ENCODE peak calls at places on chromosomes 3 and 15, in nine cellular contexts. X is lower leg skin; O is natural killer cell; F is MCF 10A; L is transverse colon; W is activated CD8-positive, alpha-beta T cell treated with anti-CD3 and anti-CD28 coated beads for 36 hours; Y is dorsolateral prefrontal cortex; A is lower lobe of right lung; N is choroid plexus epithelial cell. R is an unnamed sample.
A peak's percentile ranks its signal among the peaks of the same experiment; 100 is the strongest.

GRCh38 chr3:13283877-13284264 is 136.3 kb downstream of the NUP210 start:
- DNase-seq in L (no peak), Y (no peak), O (no peak), X (no peak), W (no peak), F (no peak), A (no peak), N (no peak), R (no peak)

GRCh38 chr3:53581671-53582070 is 87.3 kb downstream of the CACNA1D start:
- DNase-seq in O (no peak), N (no peak), Y (no peak), F (no peak), L (no peak), W (no peak), A (no peak), X (no peak), R (no peak)

GRCh38 chr15:39084683-39085530 is 496.0 kb upstream of the THBS1 start:
- DNase-seq in N (peak; percentile 90), F (peak; percentile 5), W (peak; percentile 38), L (peak; percentile 23), O (no peak), X (no peak), A (peak; percentile 46), Y (peak; percentile 18), R (no peak)

GRCh38 chr3:15467227-15468181 is 40.1 kb downstream of the EAF1 start:
- DNase-seq in N (no peak), X (no peak), W (no peak), A (no peak), F (no peak), L (no peak), Y (no peak), O (no peak), R (no peak)

GRCh38 chr15:44729394-44729913 is 6.9 kb upstream of the TRIM69 start:
- DNase-seq in A (peak; percentile 53), L (peak; percentile 63), N (no peak), Y (peak; percentile 48), O (no peak), W (peak; percentile 59), F (peak; percentile 32), X (no peak), R (no peak)

GRCh38 chr3:39447637-39448483 is 19.6 kb upstream of the MOBP start:
- DNase-seq in W (peak; percentile 73), O (peak; percentile 17), L (peak; percentile 77), N (peak; percentile 93), F (peak; percentile 90), A (no peak), X (peak; percentile 71), Y (peak; percentile 68), R (peak; percentile 67)

GRCh38 chr15:98649996-98650870 is 1.9 kb downstream of the IGF1R start:
- DNase-seq in X (no peak), O (peak; percentile 75), W (peak; percentile 61), F (no peak), L (peak; percentile 30), N (peak; percentile 26), Y (peak; percentile 38), A (peak; percentile 66), R (peak; percentile 15)

GRCh38 chr3:1962531-1963090 is 136.1 kb upstream of the CNTN4 start:
- DNase-seq in O (no peak), W (no peak), N (no peak), X (no peak), Y (no peak), A (no peak), F (no peak), L (no peak), R (no peak)

GRCh38 chr3:151468284-151468917 is 7.5 kb upstream of the IGSF10 start:
- DNase-seq in X (peak; percentile 19), A (no peak), Y (no peak), O (no peak), N (peak; percentile 83), L (peak; percentile 31), F (peak; percentile 78), W (peak; percentile 39), R (peak; percentile 44)

GRCh38 chr3:171393032-171393744 is 67.0 kb downstream of the TNIK start:
- DNase-seq in X (no peak), Y (no peak), N (peak; percentile 94), F (no peak), L (no peak), W (no peak), A (no peak), O (no peak), R (no peak)

GRCh38 chr15:92803852-92804609 is 96.1 kb upstream of the CHD2 start:
- DNase-seq in A (peak; percentile 92), N (peak; percentile 100), F (peak; percentile 100), Y (no peak), W (peak; percentile 74), X (peak; percentile 90), L (peak; percentile 79), O (no peak), R (no peak)

GRCh38 chr3:189974372-189974771 is 146.3 kb downstream of the P3H2 start:
- DNase-seq in A (no peak), X (no peak), L (no peak), Y (no peak), N (no peak), O (no peak), F (no peak), W (no peak), R (no peak)

GRCh38 chr3:32124977-32125376 is 18.6 kb downstream of the GPD1L start:
- DNase-seq in X (no peak), N (no peak), F (no peak), Y (no peak), O (no peak), A (no peak), W (no peak), L (no peak), R (no peak)

GRCh38 chr3:183098538-183099025 is 714 bp downstream of the MCCC1 start:
- DNase-seq in X (no peak), Y (no peak), A (no peak), L (no peak), O (no peak), F (no peak), N (no peak), W (peak; percentile 48), R (no peak)

GRCh38 chr3:112770026-112770626 is 76.5 kb downstream of the CD200R1L start:
- DNase-seq in N (peak; percentile 69), Y (no peak), X (no peak), O (no peak), F (peak; percentile 48), A (no peak), W (peak; percentile 69), L (no peak), R (no peak)

GRCh38 chr3:183491109-183491922 is 62.9 kb upstream of the MCF2L2 start:
- DNase-seq in L (no peak), A (no peak), X (no peak), F (no peak), Y (no peak), O (no peak), N (no peak), W (no peak), R (no peak)

GRCh38 chr3:141114179-141114745 is 63.1 kb downstream of the SPSB4 start:
- DNase-seq in Y (no peak), X (no peak), A (no peak), N (no peak), W (no peak), L (no peak), F (no peak), O (no peak), R (no peak)

GRCh38 chr15:70265466-70265978 is 167.8 kb upstream of the TLE3 start:
- DNase-seq in W (no peak), X (no peak), L (no peak), N (no peak), O (no peak), Y (no peak), A (no peak), F (no peak), R (no peak)
- TF ChIP-seq CTCF in W (peak; percentile 9), X (no peak), L (no peak), N (peak; percentile 43), O (no peak), Y (peak; percentile 14), A (no peak), F (no peak), R (peak; percentile 19)

GRCh38 chr15:55789066-55789660 is 46.2 kb upstream of the PRTG start:
- DNase-seq in X (no peak), F (peak; percentile 46), L (peak; percentile 24), A (no peak), N (no peak), Y (no peak), W (peak; percentile 71), O (no peak), R (no peak)
- TF ChIP-seq CTCF in X (no peak), F (peak; percentile 71), L (peak; percentile 36), A (peak; percentile 55), N (peak; percentile 63), Y (peak; percentile 33), W (peak; percentile 75), O (peak; percentile 49), R (peak; percentile 57)

DNA sequence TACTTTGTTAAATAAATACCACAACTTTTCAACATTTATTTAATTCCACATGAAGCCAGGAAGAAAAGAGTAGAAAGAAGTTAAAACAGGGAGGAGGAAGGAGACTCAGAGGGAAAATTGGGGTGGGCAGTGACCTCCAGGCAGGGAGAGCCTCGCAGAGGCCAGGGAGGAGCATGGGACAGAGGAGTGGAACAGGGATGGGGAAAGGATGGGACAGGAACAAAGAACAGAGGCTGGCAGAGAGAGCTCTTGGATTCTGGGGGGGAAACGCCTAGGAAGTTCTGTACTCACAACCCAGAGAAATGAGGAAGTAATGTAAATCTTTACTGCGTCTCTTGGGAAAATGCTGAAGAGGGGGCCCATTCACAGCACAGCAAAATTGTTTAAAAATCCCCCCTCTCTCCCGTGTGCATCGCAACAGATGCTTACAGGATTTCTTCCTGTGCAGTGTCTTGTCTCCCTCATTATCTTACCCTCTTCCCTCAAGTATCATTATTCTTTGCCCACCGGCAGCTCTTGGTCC is 65.4 kb downstream of the ARHGAP31 start:
- DNase-seq in N (no peak), X (no peak), O (no peak), F (no peak), W (no peak), L (no peak), Y (no peak), A (no peak), R (no peak)
- TF ChIP-seq CTCF in N (no peak), X (no peak), O (no peak), F (no peak), W (no peak), L (no peak), Y (no peak), A (no peak), R (no peak)

GRCh38 chr3:153026026-153026425 is 136.0 kb upstream of the RAP2B start:
- DNase-seq in A (no peak), L (no peak), F (peak; percentile 57), W (no peak), O (no peak), X (no peak), N (peak; percentile 73), Y (no peak), R (no peak)

GRCh38 chr3:153029350-153029749 is 132.7 kb upstream of the RAP2B start:
- DNase-seq in N (peak; percentile 85), W (no peak), L (no peak), F (peak; percentile 38), Y (peak; percentile 5), O (no peak), A (no peak), X (no peak), R (no peak)

GRCh38 chr3:153028336-153028735 is 133.7 kb upstream of the RAP2B start:
- DNase-seq in W (no peak), O (no peak), X (no peak), N (peak; percentile 16), A (no peak), Y (no peak), L (no peak), F (no peak), R (no peak)

DNA sequence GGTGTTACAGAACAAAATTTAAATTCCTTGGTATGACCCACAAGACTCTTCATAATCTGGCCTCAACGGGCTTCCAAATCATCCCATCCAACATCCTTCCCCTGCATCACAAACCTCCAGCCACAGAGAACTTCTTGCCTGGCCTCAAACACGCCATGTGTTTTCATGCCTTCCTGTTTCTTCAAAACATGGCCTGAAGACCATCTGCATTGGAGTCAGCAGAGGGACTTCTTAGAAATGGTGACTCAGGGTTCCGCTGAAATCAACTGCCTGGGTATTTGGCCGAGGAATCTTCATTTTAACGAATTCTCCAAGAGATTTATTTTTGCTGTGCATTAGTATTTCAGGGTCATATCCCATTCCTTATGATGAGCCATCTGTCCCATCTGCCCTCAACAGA is 138.1 kb upstream of the RAP2B start:
- DNase-seq in X (no peak), F (no peak), A (no peak), N (no peak), O (no peak), W (no peak), Y (no peak), L (no peak), R (no peak)
- TF ChIP-seq CTCF in X (no peak), F (no peak), A (no peak), N (no peak), O (no peak), W (no peak), Y (no peak), L (no peak), R (no peak)

R was measured in neural crest cell.